ENCODE peak calls at places on chromosomes 1 and 21, in ten cellular contexts. M is body of pancreas, Z is A549, X is HCT116, R is ovary, K is K562, L is IMR-90, P is esophagus squamous epithelium, F is breast epithelium, W is transverse colon. E is an unnamed sample. For H3K4me1, the result is how much of the 10 kb centered on the place peaks cover.

GRCh38 chr1:42037586-42037985 is 115.6 kb upstream of the GUCA2B start:
- DNase-seq in F (no peak), Z (no peak), W (no peak), L (no peak), R (no peak), X (no peak), M (no peak), P (no peak), K (no peak), E (no peak)

GRCh38 chr1:59017501-59018231 is 233.8 kb upstream of the JUN start:
- DNase-seq in K (no peak), L (peak), Z (no peak), P (no peak), W (no peak), M (no peak), F (no peak), X (no peak), R (no peak), E (no peak)

GRCh38 chr1:229597877-229598276 is 28.0 kb downstream of the TAF5L start:
- DNase-seq in F (no peak), M (no peak), W (no peak), X (no peak), K (no peak), L (peak), R (no peak), Z (no peak), P (no peak), E (no peak)

GRCh38 chr1:234495231-234495990 is 16.4 kb upstream of the TARBP1 start:
- DNase-seq in L (peak), F (no peak), P (no peak), Z (no peak), X (no peak), W (no peak), K (no peak), R (no peak), M (no peak), E (no peak)

GRCh38 chr1:214727274-214727673 is 124.3 kb downstream of the CENPF start:
- DNase-seq in P (no peak), M (no peak), X (no peak), F (no peak), R (no peak), K (no peak), Z (no peak), L (no peak), W (no peak), E (no peak)

GRCh38 chr1:204261266-204261665 is 47.5 kb upstream of the GOLT1A start:
- DNase-seq in L (no peak), M (no peak), K (no peak), P (no peak), Z (no peak), F (no peak), W (no peak), R (no peak), X (no peak), E (no peak)

GRCh38 chr1:187244623-187245022 is 415.9 kb downstream of the PLA2G4A start:
- DNase-seq in P (no peak), R (peak), L (no peak), F (peak), M (no peak), X (no peak), W (no peak), Z (no peak), K (no peak), E (no peak)

GRCh38 chr1:96096138-96097011 is 625.2 kb upstream of the PTBP2 start:
- DNase-seq in P (no peak), M (no peak), Z (no peak), K (no peak), R (no peak), L (no peak), W (no peak), F (no peak), X (no peak), E (no peak)

GRCh38 chr1:115183711-115184259 is 94.5 kb upstream of the TSPAN2 start:
- DNase-seq in L (no peak), R (peak), M (no peak), F (no peak), Z (no peak), P (no peak), W (no peak), X (no peak), K (no peak), E (no peak)

GRCh38 chr1:27521336-27522147 is 31.6 kb upstream of the WASF2 start:
- DNase-seq in L (no peak), F (no peak), K (no peak), M (no peak), Z (no peak), R (no peak), P (no peak), W (no peak), X (no peak), E (no peak)

GRCh38 chr1:88982055-88982454 is 10.4 kb downstream of the KYAT3 start:
- DNase-seq in X (no peak), W (no peak), P (no peak), L (peak), K (no peak), Z (no peak), M (no peak), R (no peak), F (no peak), E (no peak)

GRCh38 chr1:69898403-69898947 is 306.9 kb downstream of the LRRC40 start:
- DNase-seq in K (no peak), R (no peak), M (no peak), F (no peak), L (no peak), X (no peak), P (no peak), Z (no peak), W (no peak), E (no peak)

GRCh38 chr1:115332813-115333608 is 5.0 kb downstream of the NGF start:
- DNase-seq in R (peak), X (no peak), F (no peak), W (no peak), P (no peak), K (no peak), L (peak), Z (no peak), M (no peak), E (no peak)

GRCh38 chr1:119714583-119714982 is 2.8 kb downstream of the PHGDH start:
- DNase-seq in R (no peak), P (no peak), Z (no peak), K (no peak), W (no peak), L (no peak), M (no peak), F (no peak), X (no peak), E (no peak)

GRCh38 chr21:26849428-26850115 is 4.4 kb upstream of the ADAMTS1 start:
- DNase-seq in Z (no peak), W (no peak), R (no peak), X (peak), K (peak), L (peak), P (no peak), M (peak), F (no peak), E (no peak)

GRCh38 chr1:36778773-36779172 is 255.5 kb downstream of the GRIK3 start:
- DNase-seq in F (no peak), K (no peak), L (no peak), X (no peak), P (no peak), Z (no peak), W (no peak), R (no peak), M (no peak), E (no peak)

GRCh38 chr1:8816306-8816705 is 1.1 kb downstream of the RERE start:
- DNase-seq in L (peak), P (no peak), W (no peak), F (no peak), X (no peak), Z (no peak), K (no peak), R (no peak), M (no peak), E (no peak)

GRCh38 chr1:8816831-8817412 is 518 bp downstream of the RERE start:
- DNase-seq in R (peak), W (peak), L (no peak), K (no peak), P (no peak), M (peak), X (no peak), Z (no peak), F (no peak), E (peak)

GRCh38 chr1:8818325-8818775 is 910 bp upstream of the RERE start:
- DNase-seq in X (peak), L (peak), R (peak), K (no peak), W (peak), F (no peak), Z (no peak), M (peak), P (no peak), E (no peak)

GRCh38 chr1:8815582-8816285 is 1.7 kb downstream of the RERE start:
- DNase-seq in F (no peak), W (no peak), K (no peak), M (no peak), P (no peak), X (no peak), L (no peak), R (no peak), Z (no peak), E (no peak)

DNA sequence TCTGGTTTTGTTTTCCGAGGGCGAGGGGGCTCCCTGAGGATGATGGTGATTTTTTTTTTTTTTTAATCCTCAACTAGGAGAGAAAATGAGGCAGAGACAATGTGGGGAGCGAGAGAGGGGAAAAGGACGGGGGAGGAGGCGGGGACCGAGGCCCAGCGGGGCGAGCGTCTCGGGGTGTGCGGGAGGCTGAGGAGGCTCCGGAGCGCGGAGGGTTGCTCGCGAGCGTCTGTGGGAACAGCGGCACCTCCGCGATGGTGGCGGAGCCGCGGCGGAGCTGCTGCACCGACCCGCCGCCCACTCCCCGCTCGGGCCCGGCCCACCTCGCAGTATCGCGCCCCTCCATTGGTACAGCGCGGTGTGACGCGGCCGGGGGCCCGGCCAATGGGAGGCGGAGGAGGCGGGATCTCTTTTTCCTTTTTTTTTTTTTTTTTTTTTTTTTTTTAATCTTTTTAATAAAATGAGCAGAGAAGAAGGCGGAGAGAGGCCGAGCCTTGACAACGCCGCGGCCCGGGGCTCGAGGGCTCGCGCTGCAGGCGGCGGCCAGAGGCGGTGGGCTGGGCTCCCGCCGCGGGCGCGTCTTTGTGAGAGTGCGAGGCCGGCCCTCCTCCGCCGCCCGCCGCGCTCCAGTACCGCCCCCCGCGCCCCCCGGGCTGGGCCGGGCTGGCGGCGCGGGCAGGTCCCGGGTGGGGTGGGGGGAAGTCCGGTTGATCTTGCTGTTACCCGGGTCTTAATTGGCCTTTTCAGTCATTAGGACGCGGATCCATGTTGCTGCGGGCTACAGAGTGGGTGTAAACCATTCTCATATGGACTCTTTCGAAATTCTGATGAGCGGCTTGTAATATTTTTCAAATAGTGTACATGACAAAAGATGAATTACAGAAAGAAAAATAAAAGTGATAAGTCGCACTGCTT is at the start of gene RERE:
- DNase-seq in R (peak), W (peak), Z (peak), X (peak), K (peak), M (peak), F (peak), P (peak), L (peak), E (peak)
- TF ChIP-seq POLR2A in R (peak), W (peak), Z (peak), X (peak), K (peak), M (peak), F (peak), P (peak), L (peak), E (peak)

GRCh38 chr1:6597777-6598131 is 4.9 kb downstream of the KLHL21 start:
- DNase-seq in F (no peak), M (no peak), Z (no peak), P (no peak), L (no peak), X (no peak), W (no peak), R (no peak), K (no peak), E (no peak)
- H3K4me1 ChIP-seq in F (under half), M (half or more), Z (under half), P (under half), L (under half), X (under half), W (under half), R (under half), K (under half), E (under half)

DNA sequence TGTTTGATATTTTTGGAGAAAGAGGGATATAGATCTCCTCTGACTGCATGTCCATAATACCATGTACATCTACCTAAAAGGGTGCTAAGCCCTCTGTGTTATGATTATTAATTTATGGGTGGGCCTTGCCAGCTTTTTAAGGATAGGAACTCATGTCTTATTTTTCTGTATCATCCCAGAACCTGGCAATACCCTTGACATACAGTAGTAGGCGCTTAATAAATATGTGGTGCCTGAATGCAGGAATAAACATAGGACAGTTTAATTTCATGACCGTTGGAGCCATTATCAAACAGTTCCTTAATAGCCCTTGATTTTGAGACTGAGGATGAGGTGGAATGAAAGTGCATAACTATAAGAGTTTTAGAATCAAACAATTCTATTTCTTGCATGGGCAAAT is 12.5 kb upstream of the ATP6V1G3 start:
- DNase-seq in Z (no peak), M (no peak), L (no peak), R (no peak), K (no peak), W (no peak), P (no peak), X (no peak), F (no peak), E (no peak)
- TF ChIP-seq CTCF in Z (no peak), M (no peak), L (no peak), R (no peak), K (no peak), W (no peak), P (no peak), X (peak), F (no peak), E (no peak)

GRCh38 chr1:40394456-40395172 is 21.1 kb downstream of the SMAP2 start:
- DNase-seq in W (no peak), Z (no peak), F (no peak), M (no peak), L (peak), P (no peak), R (no peak), K (no peak), X (no peak), E (no peak)
- TF ChIP-seq POLR2A in W (peak), Z (no peak), F (no peak), M (peak), L (peak), P (peak), R (no peak), K (no peak), X (no peak), E (peak)

GRCh38 chr1:48803474-48803873 is 26.8 kb upstream of the BEND5 start:
- DNase-seq in P (no peak), M (no peak), L (no peak), Z (no peak), F (no peak), K (no peak), X (no peak), R (no peak), W (no peak), E (no peak)
- H3K4me1 ChIP-seq in P (under half), M (under half), L (under half), Z (under half), F (under half), K (under half), X (under half), R (under half), W (under half), E (under half)

E was measured in right lobe of liver.